ENCODE peak calls at places on chromosomes 6 and 20, in seven cellular contexts. E is sigmoid colon, W is A549, Z is transverse colon, G is suprapubic skin, K is HepG2, T is stomach. S is an unnamed sample.

GRCh38 chr6:109001554-109001953 is 93.1 kb downstream of the SESN1 start:
- DNase-seq in T (no peak), W (no peak), K (no peak), Z (no peak), E (no peak), G (no peak), S (no peak)

GRCh38 chr6:13063300-13063918 is 264.9 kb downstream of the TBC1D7 start:
- DNase-seq in T (no peak), G (no peak), K (no peak), W (no peak), Z (no peak), E (no peak), S (no peak)

GRCh38 chr6:159969204-159969912 is 476 bp downstream of the IGF2R start:
- DNase-seq in E (peak), Z (peak), K (no peak), G (peak), T (peak), W (peak), S (peak)

GRCh38 chr6:26043389-26044139 is 43.7 kb upstream of the HFE start:
- DNase-seq in Z (peak), E (peak), W (peak), K (peak), G (peak), T (peak), S (peak)

GRCh38 chr20:64103871-64104666 is 3.3 kb downstream of the NPBWR2 start:
- DNase-seq in G (peak), K (no peak), W (no peak), E (peak), Z (peak), T (no peak), S (no peak)

GRCh38 chr20:63531686-63532448 is 5.3 kb downstream of the PTK6 start:
- DNase-seq in E (no peak), Z (no peak), G (peak), T (no peak), W (no peak), K (no peak), S (no peak)

GRCh38 chr20:3449319-3449718 is 21.5 kb upstream of the ATRN start:
- DNase-seq in W (no peak), T (no peak), Z (no peak), G (no peak), E (no peak), K (no peak), S (no peak)

GRCh38 chr6:113137411-113137810 is 719.7 kb upstream of the MARCKS start:
- DNase-seq in K (no peak), G (no peak), Z (no peak), T (no peak), W (no peak), E (peak), S (peak)

GRCh38 chr6:141033101-141033500 is 1099.6 kb upstream of the GJE1 start:
- DNase-seq in K (no peak), Z (no peak), W (no peak), E (no peak), G (no peak), T (no peak), S (no peak)

GRCh38 chr6:18978330-18979128 is 591.4 kb downstream of the RNF144B start:
- DNase-seq in G (no peak), E (no peak), Z (no peak), W (no peak), K (peak), T (no peak), S (no peak)

GRCh38 chr20:461254-462198 is 807 bp downstream of the TBC1D20 start:
- DNase-seq in T (peak), E (peak), G (peak), W (peak), K (no peak), Z (peak), S (no peak)

GRCh38 chr6:106745396-106745795 is 116.0 kb downstream of the QRSL1 start:
- DNase-seq in T (no peak), G (no peak), Z (no peak), K (peak), E (no peak), W (no peak), S (no peak)

GRCh38 chr6:14871196-14871595 is 374.7 kb upstream of the JARID2 start:
- DNase-seq in K (no peak), W (no peak), G (no peak), T (no peak), Z (no peak), E (no peak), S (no peak)

GRCh38 chr6:74578339-74578738 is 627.5 kb downstream of the COL12A1 start:
- DNase-seq in Z (no peak), G (no peak), K (no peak), T (no peak), E (no peak), W (no peak), S (no peak)

GRCh38 chr6:21744321-21744720 is 150.8 kb downstream of the SOX4 start:
- DNase-seq in K (no peak), G (no peak), W (no peak), Z (no peak), T (no peak), E (no peak), S (no peak)

GRCh38 chr6:73079978-73080377 is 145.3 kb downstream of the KHDC1L start:
- DNase-seq in E (no peak), W (no peak), Z (no peak), T (no peak), G (no peak), K (no peak), S (no peak)

GRCh38 chr20:25058051-25058796 is at the start of gene ACSS1:
- DNase-seq in W (peak), G (peak), E (peak), K (no peak), Z (peak), T (peak), S (peak)

GRCh38 chr6:142845624-142846458 is 99.1 kb downstream of the HIVEP2 start:
- DNase-seq in G (peak), E (peak), K (peak), W (no peak), Z (peak), T (peak), S (peak)

GRCh38 chr20:47220161-47220582 is 136.3 kb downstream of the ZMYND8 start:
- DNase-seq in T (no peak), G (no peak), K (peak), E (no peak), W (peak), Z (peak), S (no peak)

GRCh38 chr20:21177767-21178166 is 51.9 kb downstream of the KIZ start:
- DNase-seq in K (no peak), G (no peak), Z (no peak), W (no peak), T (no peak), E (no peak), S (no peak)

GRCh38 chr20:48809672-48810071 is 18.1 kb downstream of the PREX1 start:
- DNase-seq in K (no peak), T (no peak), W (no peak), Z (no peak), G (no peak), E (no peak), S (no peak)

GRCh38 chr20:35954907-35955251 is 577 bp upstream of the SCAND1 start:
- DNase-seq in G (no peak), T (no peak), E (no peak), K (peak), Z (no peak), W (peak), S (no peak)

GRCh38 chr6:24191346-24191745 is 65.3 kb downstream of the NRSN1 start:
- DNase-seq in E (no peak), K (no peak), W (no peak), G (no peak), T (no peak), Z (no peak), S (no peak)

GRCh38 chr6:149218915-149219314 is 98.6 kb upstream of the TAB2 start:
- DNase-seq in K (no peak), E (no peak), Z (no peak), W (no peak), T (no peak), G (no peak), S (no peak)

GRCh38 chr6:149221774-149222070 is 95.8 kb upstream of the TAB2 start:
- DNase-seq in E (no peak), Z (no peak), W (no peak), K (no peak), T (no peak), G (no peak), S (no peak)

GRCh38 chr6:149223120-149223775 is 94.3 kb upstream of the TAB2 start:
- DNase-seq in T (no peak), G (no peak), W (no peak), Z (no peak), K (no peak), E (no peak), S (no peak)

GRCh38 chr6:149218471-149218870 is 99.0 kb upstream of the TAB2 start:
- DNase-seq in T (no peak), G (no peak), E (no peak), W (no peak), Z (no peak), K (no peak), S (no peak)

GRCh38 chr6:149220882-149221773 is 96.4 kb upstream of the TAB2 start:
- DNase-seq in W (no peak), T (no peak), E (no peak), Z (no peak), G (no peak), K (no peak), S (no peak)
- TF ChIP-seq EP300 in W (no peak), T (no peak), E (no peak), Z (no peak), G (no peak), K (no peak), S (no peak)

GRCh38 chr6:17959317-17959716 is 28.1 kb downstream of the KIF13A start:
- DNase-seq in T (no peak), Z (no peak), K (no peak), G (no peak), W (no peak), E (no peak), S (no peak)

GRCh38 chr6:17962436-17963031 is 24.9 kb downstream of the KIF13A start:
- DNase-seq in Z (peak), E (peak), K (no peak), W (no peak), G (no peak), T (no peak), S (no peak)

GRCh38 chr6:17957488-17957887 is 29.9 kb downstream of the KIF13A start:
- DNase-seq in E (no peak), K (no peak), G (no peak), Z (no peak), W (no peak), T (no peak), S (no peak)

GRCh38 chr6:17957904-17958303 is 29.5 kb downstream of the KIF13A start:
- DNase-seq in K (no peak), G (no peak), T (no peak), E (no peak), W (no peak), Z (no peak), S (no peak)
- TF ChIP-seq EP300 in K (no peak), G (no peak), T (no peak), E (no peak), W (no peak), Z (no peak), S (no peak)

GRCh38 chr20:62029951-62030350 is 35.7 kb downstream of the TAF4 start:
- DNase-seq in T (no peak), W (no peak), Z (no peak), E (no peak), G (no peak), K (no peak), S (no peak)

GRCh38 chr20:62030357-62030756 is 35.3 kb downstream of the TAF4 start:
- DNase-seq in K (no peak), T (no peak), E (no peak), G (no peak), W (no peak), Z (no peak), S (no peak)

GRCh38 chr20:62031462-62032092 is 34.1 kb downstream of the TAF4 start:
- DNase-seq in E (no peak), G (no peak), K (no peak), T (no peak), W (no peak), Z (no peak), S (no peak)

GRCh38 chr20:62030834-62031434 is 34.7 kb downstream of the TAF4 start:
- DNase-seq in G (no peak), Z (no peak), K (peak), T (no peak), W (no peak), E (no peak), S (no peak)

GRCh38 chr20:62032606-62033368 is 32.9 kb downstream of the TAF4 start:
- DNase-seq in K (no peak), T (no peak), G (no peak), W (no peak), E (no peak), Z (no peak), S (no peak)
- TF ChIP-seq EP300 in K (no peak), T (no peak), G (no peak), W (no peak), E (no peak), Z (no peak), S (no peak)

GRCh38 chr20:56605597-56605996 is 23.5 kb upstream of the TFAP2C start:
- DNase-seq in G (no peak), E (no peak), W (no peak), Z (no peak), T (no peak), K (no peak), S (no peak)

GRCh38 chr20:56607061-56607704 is 21.9 kb upstream of the TFAP2C start:
- DNase-seq in T (no peak), K (no peak), W (no peak), Z (no peak), G (no peak), E (no peak), S (no peak)

GRCh38 chr20:56608376-56608775 is 20.7 kb upstream of the TFAP2C start:
- DNase-seq in G (no peak), T (no peak), Z (no peak), E (no peak), W (no peak), K (no peak), S (no peak)

GRCh38 chr20:56604690-56605089 is 24.4 kb upstream of the TFAP2C start:
- DNase-seq in E (no peak), T (no peak), W (no peak), K (no peak), Z (no peak), G (no peak), S (no peak)

DNA sequence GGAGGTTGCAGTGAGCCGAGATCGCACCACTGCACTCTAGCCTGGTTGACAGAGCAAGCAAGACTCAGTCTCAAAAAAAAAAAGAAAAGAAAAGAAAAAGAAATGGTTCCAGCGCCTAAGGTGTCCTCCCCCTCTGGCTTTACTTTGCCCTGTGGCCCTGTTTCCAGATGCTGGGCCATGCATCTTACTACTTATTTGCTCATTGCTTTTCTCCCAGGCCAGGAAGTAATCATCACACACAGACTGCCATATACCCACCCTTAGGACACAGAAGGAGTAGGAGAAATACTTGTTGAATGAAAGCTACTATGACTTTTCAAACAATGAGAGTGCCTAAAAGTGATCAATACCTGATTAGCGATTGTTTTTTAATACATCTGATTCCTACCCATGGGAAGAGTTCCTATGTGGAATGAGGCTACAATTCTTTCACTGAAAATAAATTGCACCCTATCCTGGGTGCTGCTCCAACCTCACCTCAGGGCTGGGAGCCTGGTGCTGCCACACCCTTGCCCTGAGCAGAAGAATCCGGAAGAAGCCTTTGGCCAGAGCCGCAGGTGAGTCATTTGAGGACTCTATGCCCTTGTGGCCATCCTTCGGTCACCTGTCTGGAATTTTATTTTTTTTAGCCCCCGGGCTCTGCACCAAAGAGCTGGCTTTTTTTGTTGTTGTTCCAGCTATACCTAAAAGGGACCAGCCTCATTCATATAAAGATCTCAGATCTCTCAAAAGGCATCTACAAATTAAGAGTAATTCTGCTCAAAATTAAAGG is 22.7 kb upstream of the TFAP2C start:
- DNase-seq in T (peak), Z (peak), G (no peak), W (no peak), K (no peak), E (no peak), S (no peak)
- TF ChIP-seq EP300 in T (no peak), Z (no peak), G (no peak), W (no peak), K (no peak), E (no peak), S (no peak)

DNA sequence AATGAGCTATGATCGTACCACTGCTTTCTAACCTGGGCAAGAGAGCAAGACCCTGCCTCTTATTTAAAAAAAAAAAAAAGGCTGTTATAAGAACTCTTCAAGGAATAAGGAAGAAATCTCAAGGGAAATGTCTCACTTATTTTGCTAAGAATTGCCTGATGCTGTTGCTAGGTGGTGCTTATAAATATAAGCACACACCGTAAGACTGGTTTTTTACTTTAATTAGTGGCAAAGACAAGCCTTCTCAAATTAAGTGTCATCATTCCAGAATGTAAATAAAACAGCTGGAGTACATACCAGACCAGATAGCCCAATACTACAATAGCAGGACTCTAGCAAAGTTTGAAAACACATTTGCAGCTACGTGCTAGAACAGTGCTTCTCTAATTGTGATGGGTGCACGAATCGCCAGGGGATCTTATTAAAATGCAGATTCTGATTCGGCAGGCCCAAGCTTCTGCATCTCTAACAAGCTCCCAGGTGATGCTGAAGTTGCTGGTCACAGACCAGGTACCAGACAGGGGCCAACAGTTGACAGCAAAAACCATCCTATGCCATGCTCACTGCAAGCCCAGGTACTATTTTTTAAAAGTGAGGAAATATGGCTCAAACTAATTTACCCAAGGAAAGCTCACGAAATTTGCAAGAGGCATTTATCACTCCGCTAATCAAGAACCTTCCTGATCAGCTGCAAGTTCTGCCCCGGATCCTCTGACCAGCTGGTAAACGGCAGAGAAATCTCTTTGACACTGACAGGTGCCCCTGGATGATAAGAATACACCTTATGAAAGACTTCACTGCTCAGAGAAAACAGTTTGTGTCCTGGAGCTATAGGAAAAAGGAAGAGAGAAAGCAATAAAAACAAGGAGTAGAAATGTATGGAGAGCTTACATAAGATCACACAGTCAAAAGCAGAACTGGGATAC is 6.6 kb downstream of the CNKSR3 start:
- DNase-seq in E (peak), Z (no peak), K (no peak), G (no peak), W (no peak), T (no peak), S (no peak)
- TF ChIP-seq EP300 in E (no peak), Z (no peak), K (no peak), G (no peak), W (no peak), T (no peak), S (no peak)

GRCh38 chr6:42199106-42199981 is 4.6 kb upstream of the GUCA1B start:
- DNase-seq in T (no peak), K (peak), Z (no peak), W (no peak), E (no peak), G (no peak), S (no peak)
- TF ChIP-seq EP300 in T (no peak), K (no peak), Z (no peak), W (no peak), E (no peak), G (no peak), S (no peak)

GRCh38 chr6:128047989-128048388 is 147.1 kb upstream of the THEMIS start:
- DNase-seq in E (no peak), Z (no peak), K (no peak), T (no peak), W (no peak), G (no peak), S (no peak)

GRCh38 chr6:128046033-128046432 is 145.2 kb upstream of the THEMIS start:
- DNase-seq in T (no peak), E (no peak), W (no peak), Z (no peak), K (no peak), G (no peak), S (no peak)
- TF ChIP-seq EP300 in T (no peak), E (no peak), W (no peak), Z (no peak), K (no peak), G (no peak), S (no peak)

GRCh38 chr6:136226674-136227377 is 23.3 kb downstream of the MTFR2 start:
- DNase-seq in G (no peak), T (no peak), K (peak), Z (no peak), W (no peak), E (no peak), S (no peak)
- TF ChIP-seq EP300 in G (no peak), T (no peak), K (no peak), Z (no peak), W (no peak), E (no peak), S (no peak)

GRCh38 chr6:118892248-118893094 is 1.5 kb upstream of the ASF1A start:
- DNase-seq in T (no peak), E (no peak), K (no peak), G (no peak), Z (no peak), W (no peak), S (no peak)

GRCh38 chr6:118890997-118891790 is 2.8 kb upstream of the ASF1A start:
- DNase-seq in K (no peak), G (no peak), Z (no peak), T (no peak), W (no peak), E (no peak), S (no peak)

GRCh38 chr6:118886641-118887040 is 7.3 kb upstream of the ASF1A start:
- DNase-seq in G (no peak), W (no peak), Z (no peak), K (no peak), T (no peak), E (no peak), S (no peak)

GRCh38 chr6:118893095-118893881 is 664 bp upstream of the ASF1A start:
- DNase-seq in W (no peak), Z (peak), T (no peak), K (peak), E (no peak), G (peak), S (no peak)

GRCh38 chr6:118889163-118889562 is 4.8 kb upstream of the ASF1A start:
- DNase-seq in W (no peak), G (no peak), T (no peak), K (no peak), E (no peak), Z (no peak), S (no peak)
- TF ChIP-seq EP300 in W (no peak), G (no peak), T (no peak), K (no peak), E (no peak), Z (no peak), S (no peak)

GRCh38 chr6:117591405-117591804 is 10.9 kb downstream of the GOPC start:
- DNase-seq in K (no peak), E (no peak), G (no peak), Z (no peak), W (no peak), T (no peak), S (no peak)

GRCh38 chr6:117590447-117590846 is 11.9 kb downstream of the GOPC start:
- DNase-seq in T (no peak), E (no peak), G (no peak), Z (no peak), K (no peak), W (no peak), S (no peak)

GRCh38 chr6:117592983-117593759 is 9.1 kb downstream of the GOPC start:
- DNase-seq in W (no peak), Z (no peak), G (no peak), E (no peak), T (no peak), K (no peak), S (no peak)

GRCh38 chr6:117597755-117598154 is 4.6 kb downstream of the GOPC start:
- DNase-seq in K (no peak), G (no peak), T (no peak), W (no peak), E (no peak), Z (no peak), S (no peak)

GRCh38 chr6:117595099-117595923 is 7.0 kb downstream of the GOPC start:
- DNase-seq in T (no peak), Z (no peak), W (no peak), E (no peak), K (no peak), G (no peak), S (no peak)
- TF ChIP-seq EP300 in T (no peak), Z (no peak), W (no peak), E (no peak), K (no peak), G (no peak), S (no peak)